ENCODE peak calls at places on chromosome X, in six cellular contexts. E is thoracic aorta, O is body of pancreas, H is prostate gland, P is tibial artery, A is cardiac muscle cell. J is an unnamed sample. For H3K36me3, the result is how much of the 10 kb centered on the place peaks cover.

GRCh38 chrX:28802625-28803024 is 215.4 kb downstream of the IL1RAPL1 start:
- DNase-seq in P (no peak), H (no peak), A (no peak), E (no peak), O (no peak), J (no peak)

GRCh38 chrX:107825698-107826285 is at the start of gene MID2:
- DNase-seq in E (no peak), P (peak), O (peak), H (peak), A (peak), J (peak)

GRCh38 chrX:20968996-20969395 is 405.2 kb upstream of the CNKSR2 start:
- DNase-seq in A (no peak), H (no peak), P (no peak), O (no peak), E (no peak), J (no peak)

GRCh38 chrX:38192007-38192625 is 28.6 kb downstream of the SRPX start:
- DNase-seq in A (peak), O (peak), E (no peak), P (no peak), H (peak), J (peak)

GRCh38 chrX:11470231-11470630 is 177.0 kb downstream of the AMELX start:
- DNase-seq in O (no peak), P (no peak), E (no peak), H (peak), A (no peak), J (peak)

GRCh38 chrX:28177202-28177601 is 196.0 kb upstream of the DCAF8L1 start:
- DNase-seq in O (no peak), A (peak), P (no peak), E (no peak), H (no peak), J (peak)

GRCh38 chrX:5236096-5236495 is 992.6 kb downstream of the NLGN4X start:
- DNase-seq in O (no peak), E (no peak), P (no peak), A (peak), H (no peak), J (no peak)

GRCh38 chrX:3518870-3519269 is 172.4 kb upstream of the MXRA5 start:
- DNase-seq in P (peak), O (no peak), A (no peak), H (no peak), E (peak), J (no peak)

GRCh38 chrX:10414872-10415703 is 205.3 kb downstream of the MID1 start:
- DNase-seq in O (no peak), H (no peak), P (no peak), E (no peak), A (no peak), J (no peak)

GRCh38 chrX:69321789-69322188 is 156.5 kb upstream of the PJA1 start:
- DNase-seq in H (no peak), O (no peak), E (no peak), P (no peak), A (no peak), J (no peak)

GRCh38 chrX:83771664-83772063 is 89.3 kb upstream of the CYLC1 start:
- DNase-seq in A (peak), H (no peak), O (no peak), P (no peak), E (no peak), J (no peak)

GRCh38 chrX:108309144-108309543 is 129.1 kb downstream of the COL4A6 start:
- DNase-seq in H (no peak), E (no peak), P (no peak), A (no peak), O (no peak), J (no peak)

GRCh38 chrX:9729161-9729885 is 36.3 kb downstream of the GPR143 start:
- DNase-seq in E (no peak), P (no peak), A (no peak), O (no peak), H (no peak), J (no peak)

GRCh38 chrX:9905288-9905687 is 61.9 kb upstream of the CLDN34 start:
- DNase-seq in H (no peak), O (no peak), E (no peak), P (no peak), A (no peak), J (no peak)

GRCh38 chrX:140949231-140949630 is 53.2 kb upstream of the SPANXB1 start:
- DNase-seq in A (no peak), E (no peak), P (no peak), H (no peak), O (no peak), J (no peak)

GRCh38 chrX:43450355-43450754 is 205.7 kb upstream of the MAOA start:
- DNase-seq in O (no peak), P (no peak), A (no peak), E (no peak), H (no peak), J (no peak)

GRCh38 chrX:107571296-107571998 is 56.9 kb upstream of the PRPS1 start:
- DNase-seq in O (peak), E (no peak), H (no peak), A (no peak), P (peak), J (peak)

GRCh38 chrX:19912-20571 is 261.1 kb upstream of the PLCXD1 start:
- DNase-seq in E (no peak), A (no peak), H (no peak), P (no peak), O (no peak), J (peak)

GRCh38 chrX:8846271-8846670 is 45.1 kb upstream of the FAM9A start:
- DNase-seq in H (no peak), P (no peak), A (no peak), O (no peak), E (no peak), J (peak)

GRCh38 chrX:106999002-106999975 is 723 bp downstream of the MORC4 start:
- DNase-seq in O (peak), A (peak), E (no peak), P (peak), H (peak), J (peak)

GRCh38 chrX:78377186-78377585 is 49.8 kb upstream of the CYSLTR1 start:
- DNase-seq in H (no peak), O (no peak), E (no peak), P (no peak), A (no peak), J (no peak)

GRCh38 chrX:139924696-139925094 is 8.2 kb downstream of the ATP11C start:
- DNase-seq in O (no peak), P (no peak), A (no peak), H (no peak), E (no peak), J (no peak)

DNA sequence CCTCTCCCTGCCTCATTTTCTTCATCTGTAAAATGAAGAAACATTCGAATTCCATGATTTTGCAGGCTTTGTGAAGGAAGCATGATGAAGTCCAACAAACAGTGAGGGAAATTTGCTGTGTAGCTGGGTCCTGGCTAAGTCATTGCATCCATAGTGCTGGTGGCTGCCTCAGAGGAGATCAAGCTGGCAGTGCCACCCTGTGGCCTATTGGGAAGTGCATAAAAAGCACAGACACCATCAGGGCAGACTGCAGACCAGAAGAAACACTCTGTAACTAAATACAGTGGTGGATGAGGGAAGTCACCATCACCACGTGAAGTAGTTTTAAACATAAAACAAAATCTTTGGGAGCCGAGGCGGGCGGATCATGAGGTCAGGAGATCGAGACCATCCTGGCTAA is 40.7 kb upstream of the DDX3X start:
- DNase-seq in P (no peak), E (no peak), A (no peak), O (no peak), H (no peak), J (no peak)
- TF ChIP-seq CTCF in P (no peak), E (no peak), A (no peak), O (no peak), H (no peak), J (no peak)

DNA sequence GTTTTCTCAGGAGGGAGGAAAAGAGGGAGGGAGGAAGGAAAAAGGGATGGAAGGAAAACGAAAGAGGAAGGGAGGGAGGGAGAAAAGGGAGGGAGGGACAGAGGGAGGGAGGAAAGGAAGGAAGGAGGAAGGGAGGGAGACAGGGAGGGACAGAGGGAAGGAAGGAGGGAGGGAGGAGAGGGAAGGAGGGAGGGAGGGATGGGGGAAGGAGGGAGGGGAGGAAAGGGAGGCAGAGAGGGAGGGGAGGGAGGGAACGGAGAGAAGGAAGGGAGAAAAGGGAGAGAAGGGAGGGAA is 15.4 kb downstream of the DHRSX start:
- DNase-seq in E (no peak), O (no peak), P (no peak), H (no peak), A (no peak), J (no peak)
- H3K36me3 ChIP-seq in E (under half), O (under half), P (under half), H (under half), A (under half), J (under half)

GRCh38 chrX:115960440-115961084 is 210.0 kb upstream of the AGTR2 start:
- DNase-seq in H (no peak), A (no peak), P (no peak), E (no peak), O (no peak), J (no peak)
- H3K27ac ChIP-seq in H (no peak), A (peak), P (no peak), E (no peak), O (no peak), J (no peak)

GRCh38 chrX:56782791-56783449 is 53.9 kb downstream of the NBDY start:
- DNase-seq in A (no peak), O (peak), H (no peak), E (no peak), P (no peak), J (no peak)

GRCh38 chrX:56784666-56785065 is 55.6 kb downstream of the NBDY start:
- DNase-seq in E (no peak), O (peak), A (no peak), H (no peak), P (no peak), J (no peak)

GRCh38 chrX:56782362-56782761 is 53.3 kb downstream of the NBDY start:
- DNase-seq in H (no peak), E (no peak), O (no peak), P (no peak), A (no peak), J (no peak)

GRCh38 chrX:56783996-56784620 is 55.1 kb downstream of the NBDY start:
- DNase-seq in O (no peak), H (no peak), P (no peak), A (no peak), E (no peak), J (peak)

GRCh38 chrX:56783450-56783831 is 54.4 kb downstream of the NBDY start:
- DNase-seq in A (no peak), P (no peak), O (peak), E (no peak), H (no peak), J (no peak)
- TF ChIP-seq CTCF in A (no peak), P (no peak), O (peak), E (no peak), H (no peak), J (peak)

DNA sequence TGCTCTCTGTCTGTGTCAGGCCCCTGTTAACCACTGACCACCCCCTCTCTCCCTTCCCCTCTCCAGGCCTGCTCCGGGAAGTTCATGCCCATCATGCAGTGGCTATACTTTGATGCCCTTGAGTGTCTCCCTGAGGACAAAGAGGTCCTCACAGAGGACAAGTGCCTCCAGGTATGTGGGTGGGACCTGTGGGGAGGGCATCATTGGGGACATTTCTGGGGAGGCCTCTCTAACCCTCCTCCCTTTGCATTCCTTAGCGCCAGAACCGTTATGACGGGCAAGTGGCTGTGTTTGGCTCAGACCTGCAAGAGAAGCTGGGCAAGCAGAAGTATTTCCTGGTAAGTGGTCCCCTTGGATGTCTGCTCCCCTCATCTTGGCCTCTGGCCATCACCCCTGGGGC is 9.2 kb downstream of the UBA1 start:
- DNase-seq in H (no peak), E (no peak), O (no peak), A (no peak), P (no peak), J (peak)
- H3K36me3 ChIP-seq in H (under half), E (half or more), O (under half), A (half or more), P (half or more), J (half or more)

DNA sequence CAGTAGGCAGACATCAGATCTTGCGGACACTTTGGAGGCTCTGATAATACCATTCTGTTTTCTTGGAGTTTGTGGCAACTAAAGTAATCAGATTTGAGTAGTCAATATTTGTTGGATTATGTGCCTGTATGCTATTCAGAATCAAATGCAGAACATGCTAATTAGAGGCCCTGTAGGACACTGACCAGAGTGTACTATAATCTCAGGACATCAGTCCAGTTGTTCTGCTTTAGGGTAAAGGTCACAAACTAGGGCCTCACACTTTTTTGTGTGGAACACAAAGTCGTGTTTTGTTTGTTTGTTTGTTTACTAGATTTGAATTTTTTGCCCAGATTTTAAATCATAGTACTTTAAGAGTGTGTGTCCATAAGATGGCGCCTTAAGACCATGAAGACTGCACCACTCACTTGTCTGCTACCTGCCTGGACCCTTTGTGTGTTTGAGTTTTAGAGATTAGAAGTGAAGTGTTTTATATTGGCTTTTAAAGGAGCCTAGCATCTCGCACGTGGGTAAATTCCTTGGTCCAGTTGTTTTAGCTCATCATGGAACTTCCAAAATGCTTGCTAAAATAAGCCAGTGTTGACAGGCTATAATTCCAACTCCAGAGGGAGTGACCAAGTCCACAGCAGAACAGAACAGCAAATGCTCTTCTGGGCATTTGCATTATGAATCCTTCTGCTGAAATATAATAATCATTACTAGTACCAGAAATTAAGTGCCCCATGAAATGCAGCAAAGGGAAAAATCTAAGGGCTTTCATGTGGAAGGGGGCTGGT is 34.7 kb downstream of the IL13RA1 start:
- DNase-seq in O (no peak), P (no peak), H (no peak), A (no peak), E (no peak), J (no peak)
- H3K27ac ChIP-seq in O (no peak), P (peak), H (no peak), A (no peak), E (no peak), J (no peak)

GRCh38 chrX:2267890-2268289 is 232.9 kb downstream of the DHRSX start:
- DNase-seq in H (no peak), P (no peak), A (peak), E (no peak), O (no peak), J (no peak)

GRCh38 chrX:2261838-2262678 is 238.7 kb downstream of the DHRSX start:
- DNase-seq in O (no peak), P (no peak), A (no peak), H (peak), E (no peak), J (peak)

GRCh38 chrX:2264179-2265030 is 236.4 kb downstream of the DHRSX start:
- DNase-seq in H (no peak), P (no peak), A (no peak), O (no peak), E (no peak), J (no peak)

GRCh38 chrX:2262679-2263055 is 238.1 kb downstream of the DHRSX start:
- DNase-seq in E (no peak), A (peak), O (no peak), H (no peak), P (no peak), J (peak)

DNA sequence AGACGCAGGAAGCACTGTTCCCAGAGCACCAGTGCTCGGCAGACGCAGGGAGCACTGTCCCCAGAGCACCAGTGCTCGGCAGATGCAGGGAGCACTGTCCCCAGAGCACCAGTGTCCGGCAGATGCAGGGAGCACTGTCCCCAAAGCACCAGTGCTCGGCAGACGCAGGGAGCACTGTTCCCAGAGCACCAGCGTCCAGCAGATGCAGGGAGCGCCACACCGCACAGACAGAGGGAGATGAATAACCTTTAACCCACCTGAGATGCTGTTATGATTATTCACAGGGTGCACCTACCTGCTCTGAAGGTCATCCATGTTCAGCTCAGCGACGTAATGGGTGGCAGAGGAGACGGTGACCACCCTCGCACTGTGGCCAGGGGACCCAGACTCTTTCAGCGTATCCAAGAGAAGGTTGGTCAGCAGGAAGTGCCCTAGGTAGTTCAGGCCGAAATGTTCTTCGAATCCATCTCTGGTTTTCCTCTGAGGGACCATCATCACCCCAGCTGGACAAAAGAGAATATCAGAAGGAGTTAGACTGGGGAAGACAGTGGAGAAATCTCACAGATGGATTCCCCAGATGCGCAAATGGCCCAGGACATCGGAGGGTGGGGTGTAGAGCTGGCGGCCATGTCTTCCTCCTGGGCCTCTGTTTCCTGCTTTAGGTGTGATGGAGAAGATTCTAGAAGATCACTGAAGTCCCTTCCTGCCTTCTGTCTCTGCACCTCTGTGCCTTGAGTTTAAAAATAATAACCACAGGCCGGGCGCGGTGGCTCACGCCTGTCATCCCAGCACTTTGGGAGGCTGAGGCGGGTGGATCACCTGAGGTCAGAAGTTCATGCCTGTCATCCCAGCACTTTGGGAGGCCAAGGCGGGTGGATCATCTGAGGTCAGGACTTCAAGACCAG is 234.1 kb downstream of the DHRSX start:
- DNase-seq in H (no peak), A (peak), P (no peak), O (no peak), E (no peak), J (no peak)
- TF ChIP-seq CTCF in H (no peak), A (no peak), P (no peak), O (no peak), E (no peak), J (no peak)

GRCh38 chrX:154352012-154352401 is 22.4 kb downstream of the FLNA start:
- DNase-seq in O (no peak), A (peak), P (no peak), E (no peak), H (no peak), J (no peak)
- H3K36me3 ChIP-seq in O (under half), A (under half), P (half or more), E (half or more), H (under half), J (under half)

GRCh38 chrX:111009256-111009655 is 86.7 kb upstream of the PAK3 start:
- DNase-seq in H (no peak), A (no peak), P (no peak), E (no peak), O (no peak), J (no peak)
- H3K27ac ChIP-seq in H (no peak), A (no peak), P (no peak), E (no peak), O (no peak), J (no peak)

J was measured in thyroid gland.